ENCODE peak calls at places on chromosomes 4 and X, in nine cellular contexts. Q, Z, V, L, F, O, H, X and R are unnamed samples. For H3K4me1, the result is how much of the 10 kb centered on the place peaks cover.

GRCh38 chrX:72308566-72309296 is 3.0 kb upstream of the CITED1 start:
- DNase-seq in F (peak), Z (peak), V (peak), H (peak), Q (peak), L (peak), O (peak), X (peak), R (peak)

GRCh38 chrX:102930990-102931756 is 5.9 kb upstream of the RAB40AL start:
- DNase-seq in Q (no peak), Z (no peak), H (no peak), L (no peak), V (no peak), F (no peak), O (no peak), X (no peak), R (no peak)

GRCh38 chr4:139715721-139716391 is 50.2 kb downstream of the MGST2 start:
- DNase-seq in F (no peak), Q (no peak), O (no peak), H (no peak), Z (no peak), V (no peak), X (no peak), L (no peak), R (no peak)

GRCh38 chrX:12984629-12985303 is 9.9 kb downstream of the TMSB4X start:
- DNase-seq in Q (peak), O (no peak), F (no peak), H (peak), Z (no peak), L (peak), X (no peak), V (no peak), R (peak)

GRCh38 chr4:7966281-7967062 is 26.8 kb upstream of the AFAP1 start:
- DNase-seq in V (no peak), H (no peak), X (no peak), O (no peak), Q (no peak), F (no peak), Z (no peak), L (no peak), R (no peak)

GRCh38 chr4:89363786-89364185 is 56.2 kb upstream of the GPRIN3 start:
- DNase-seq in Z (no peak), V (peak), H (no peak), L (no peak), Q (no peak), O (no peak), X (no peak), F (no peak), R (no peak)

GRCh38 chr4:16532240-16532990 is 306.1 kb upstream of the TAPT1 start:
- DNase-seq in H (peak), Q (no peak), F (no peak), X (no peak), L (peak), Z (peak), V (no peak), O (no peak), R (no peak)

GRCh38 chr4:100290585-100290984 is 100.3 kb upstream of the DDIT4L start:
- DNase-seq in X (no peak), Z (no peak), O (no peak), V (no peak), Q (no peak), L (no peak), F (no peak), H (no peak), R (no peak)

GRCh38 chrX:119695535-119696050 is 2.6 kb upstream of the SEPTIN6 start:
- DNase-seq in Z (no peak), V (no peak), L (no peak), H (no peak), F (no peak), Q (no peak), O (no peak), X (no peak), R (no peak)

GRCh38 chr4:138943893-138944292 is 71.7 kb upstream of the NOCT start:
- DNase-seq in Q (no peak), H (no peak), F (no peak), Z (no peak), V (no peak), O (no peak), L (no peak), X (no peak), R (no peak)

GRCh38 chr4:101791189-101791572 is 651 bp downstream of the BANK1 start:
- DNase-seq in X (no peak), O (no peak), Z (no peak), V (no peak), Q (peak), L (peak), F (no peak), H (no peak), R (no peak)

GRCh38 chr4:52864816-52865215 is 2.7 kb downstream of the RASL11B start:
- DNase-seq in F (no peak), O (no peak), Z (no peak), L (no peak), V (no peak), X (peak), H (no peak), Q (no peak), R (peak)

GRCh38 chrX:107827137-107827831 is 1.6 kb downstream of the MID2 start:
- DNase-seq in F (no peak), Z (no peak), O (no peak), X (no peak), Q (no peak), H (no peak), V (no peak), L (no peak), R (no peak)

GRCh38 chr4:73434311-73434710 is 1.7 kb upstream of the AFP start:
- DNase-seq in Z (no peak), Q (peak), V (no peak), L (no peak), H (no peak), O (no peak), F (no peak), X (no peak), R (no peak)
- TF ChIP-seq CTCF in Z (no peak), Q (peak), V (peak), L (peak), H (no peak), O (peak), F (no peak), X (no peak), R (no peak)

DNA sequence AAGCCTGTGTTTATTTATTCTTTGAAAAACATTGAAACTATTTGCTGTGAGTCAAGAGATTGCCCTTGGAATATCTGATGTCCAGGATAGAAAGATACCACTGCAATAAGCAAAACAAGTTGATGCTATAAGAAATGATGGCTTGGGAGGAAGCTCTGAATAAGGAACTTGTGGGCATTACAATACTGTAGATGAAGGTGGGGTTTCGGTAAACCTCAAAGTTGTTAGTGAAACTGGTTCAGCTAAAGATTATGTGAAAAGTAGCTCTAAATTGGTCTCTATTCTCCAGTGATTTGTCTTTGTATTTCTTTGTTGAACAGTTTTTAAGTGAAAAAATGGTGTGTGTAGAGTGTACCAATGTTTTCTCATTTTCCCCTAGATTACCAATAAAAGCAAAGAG is 128.7 kb downstream of the AKAP4 start:
- DNase-seq in X (no peak), V (no peak), Z (no peak), H (no peak), Q (no peak), L (no peak), F (no peak), O (no peak), R (no peak)
- H3K4me1 ChIP-seq in X (under half), V (under half), Z (under half), H (under half), Q (under half), L (under half), F (under half), O (under half), R (under half)

GRCh38 chr4:111937368-111937767 is 207.9 kb upstream of the FAM241A start:
- DNase-seq in O (no peak), V (no peak), F (no peak), X (no peak), H (no peak), Q (peak), L (no peak), Z (no peak), R (no peak)
- TF ChIP-seq CTCF in O (no peak), V (peak), F (no peak), X (no peak), H (no peak), Q (peak), L (no peak), Z (no peak), R (no peak)

DNA sequence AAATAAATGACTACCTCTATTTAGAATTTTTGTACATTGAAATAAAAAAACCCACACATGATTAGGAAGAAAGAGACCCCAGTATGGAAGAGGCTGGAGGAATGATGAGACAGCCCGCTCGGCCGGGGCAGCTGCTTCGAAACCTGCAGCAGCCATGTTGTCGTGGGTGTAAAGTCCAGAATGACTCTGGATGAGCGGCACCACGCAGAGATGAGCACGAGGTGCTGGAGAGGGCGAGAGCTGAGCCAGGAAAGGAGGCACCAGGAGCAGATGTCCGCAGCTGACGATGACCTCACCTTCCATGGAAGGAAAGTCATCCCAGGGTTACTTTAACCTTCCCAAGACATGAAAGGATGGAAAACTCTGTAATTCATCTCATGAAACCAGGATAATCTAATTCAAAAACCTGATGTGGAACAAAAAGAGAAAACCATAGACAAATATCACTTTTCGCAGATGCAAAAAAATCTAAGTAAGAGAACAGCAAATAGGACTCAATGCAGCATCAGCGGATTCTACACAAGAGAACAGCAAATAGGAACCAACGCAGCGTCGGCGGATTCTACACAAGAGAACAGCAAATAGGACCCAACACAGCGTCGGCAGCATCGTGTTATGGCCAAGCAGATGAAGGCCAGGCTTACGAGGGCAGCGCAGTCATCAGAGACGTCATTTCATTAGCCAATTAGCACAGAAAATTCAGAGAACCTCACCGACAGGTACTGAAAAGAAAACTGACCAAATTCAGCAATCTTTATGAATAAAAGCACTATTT is 25.9 kb upstream of the SPON2 start:
- DNase-seq in F (peak), Q (no peak), O (no peak), Z (no peak), L (peak), X (peak), V (no peak), H (peak), R (peak)
- H3K4me1 ChIP-seq in F (under half), Q (under half), O (under half), Z (under half), L (under half), X (under half), V (under half), H (under half), R (under half)

DNA sequence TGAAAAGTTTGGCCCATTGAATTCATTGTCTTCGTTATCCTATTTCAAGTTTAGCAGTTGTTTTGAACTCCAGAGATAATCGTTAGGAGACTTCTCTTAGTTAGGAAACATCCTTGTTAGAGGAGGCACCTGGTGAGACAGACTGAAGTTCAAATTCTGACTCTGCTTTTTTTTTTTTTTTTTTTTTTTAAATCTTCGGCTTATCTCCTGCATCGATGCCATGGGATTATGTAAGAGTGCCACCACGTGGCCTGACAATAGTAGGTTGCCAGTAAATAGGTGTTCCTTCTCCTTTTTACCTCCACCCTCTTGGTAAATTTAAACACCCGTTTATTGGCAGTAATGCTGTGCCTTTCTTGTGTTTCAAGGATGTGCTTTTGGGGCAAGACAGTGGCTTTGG is 149.3 kb downstream of the SOWAHB start:
- DNase-seq in X (no peak), O (no peak), L (peak), F (no peak), Z (peak), Q (no peak), H (no peak), V (no peak), R (peak)
- TF ChIP-seq CTCF in X (no peak), O (peak), L (peak), F (no peak), Z (peak), Q (peak), H (no peak), V (peak), R (no peak)